ENCODE peak calls at places on chromosome 20, in four cellular contexts. D, N, Z and X are unnamed samples.

GRCh38 chr20:1301031-1301529 is 27.9 kb downstream of the SDCBP2 start:
- DNase-seq in Z (no peak), N (no peak), D (peak; percentile 34), X (no peak)

GRCh38 chr20:41136695-41137411 is 490 bp upstream of the PLCG1 start:
- DNase-seq in D (peak; percentile 95), N (peak; percentile 72), Z (peak; percentile 95), X (peak; percentile 94)

GRCh38 chr20:23868321-23868720 is 11.2 kb downstream of the CST5 start:
- DNase-seq in Z (no peak), N (no peak), D (no peak), X (no peak)

GRCh38 chr20:62362991-62363919 is 3.9 kb downstream of the LAMA5 start:
- DNase-seq in Z (peak; percentile 66), N (no peak), D (no peak), X (peak; percentile 75)

GRCh38 chr20:57633945-57634491 is 13.8 kb upstream of the ZBP1 start:
- DNase-seq in D (no peak), Z (no peak), N (no peak), X (peak; percentile 4)

GRCh38 chr20:2558581-2559301 is 22.4 kb downstream of the TMC2 start:
- DNase-seq in D (no peak), N (no peak), Z (peak; percentile 8), X (no peak)

GRCh38 chr20:46324960-46325703 is 16.8 kb upstream of the CDH22 start:
- DNase-seq in D (no peak), Z (peak; percentile 36), N (no peak), X (peak; percentile 67)

GRCh38 chr20:50504231-50504823 is 5.9 kb upstream of the PTPN1 start:
- DNase-seq in D (no peak), Z (no peak), N (no peak), X (no peak)

GRCh38 chr20:64039293-64040160 is 3.5 kb downstream of the C20orf204 start:
- DNase-seq in Z (no peak), D (no peak), N (no peak), X (no peak)

GRCh38 chr20:57072184-57072583 is 194.3 kb downstream of the BMP7 start:
- DNase-seq in D (no peak), Z (no peak), N (no peak), X (peak; percentile 81)

GRCh38 chr20:31845300-31845863 is at the start of gene FOXS1:
- DNase-seq in N (no peak), Z (no peak), D (no peak), X (peak; percentile 92)

GRCh38 chr20:34753706-34754461 is 49.7 kb downstream of the TP53INP2 start:
- DNase-seq in Z (no peak), D (no peak), N (no peak), X (no peak)

GRCh38 chr20:63178445-63178818 is 37.5 kb downstream of the YTHDF1 start:
- DNase-seq in D (no peak), Z (no peak), N (no peak), X (no peak)

GRCh38 chr20:20491110-20491783 is 123.3 kb downstream of the INSM1 start:
- DNase-seq in Z (no peak), D (no peak), N (no peak), X (no peak)

GRCh38 chr20:45111799-45112471 is 3.0 kb downstream of the WFDC5 start:
- DNase-seq in D (no peak), N (no peak), Z (no peak), X (peak; percentile 59)

GRCh38 chr20:46828471-46828870 is 66.2 kb upstream of the EYA2 start:
- DNase-seq in N (no peak), D (no peak), Z (no peak), X (no peak)

GRCh38 chr20:33291830-33292355 is 8.9 kb downstream of the BPIFB1 start:
- DNase-seq in N (peak; percentile 71), Z (peak; percentile 58), D (peak; percentile 83), X (peak; percentile 80)

GRCh38 chr20:61287583-61287982 is 35.5 kb downstream of the CDH4 start:
- DNase-seq in N (no peak), D (peak; percentile 83), Z (no peak), X (no peak)

GRCh38 chr20:17939622-17940446 is 28.8 kb downstream of the SNX5 start:
- DNase-seq in Z (no peak), N (no peak), D (no peak), X (no peak)

GRCh38 chr20:9040874-9041524 is 27.9 kb upstream of the PLCB4 start:
- DNase-seq in N (no peak), D (no peak), Z (no peak), X (no peak)

GRCh38 chr20:15396900-15397299 is 1059.5 kb upstream of the FLRT3 start:
- DNase-seq in N (no peak), D (no peak), Z (no peak), X (no peak)

GRCh38 chr20:45305262-45305661 is 1.4 kb upstream of the RBPJL start:
- DNase-seq in D (no peak), N (no peak), Z (no peak), X (no peak)

GRCh38 chr20:49245921-49246740 is 26.9 kb downstream of the DDX27 start:
- DNase-seq in N (no peak), Z (peak; percentile 55), D (no peak), X (no peak)

GRCh38 chr20:51144476-51144875 is 121.6 kb upstream of the KCNG1 start:
- DNase-seq in N (no peak), D (no peak), Z (no peak), X (no peak)

GRCh38 chr20:47792021-47792618 is 6.8 kb upstream of the SULF2 start:
- DNase-seq in D (no peak), N (no peak), Z (peak; percentile 71), X (peak; percentile 97)